ENCODE peak calls at places on chromosomes 13 and 19, in seven cellular contexts. G is cardiac muscle cell; L is tibial artery; X is fibroblast of lung; Y is CD8-positive, alpha-beta T cell; B is psoas muscle; H is A549. T is an unnamed sample.

GRCh38 chr13:27131202-27131623 is 40.4 kb downstream of the USP12 start:
- DNase-seq in G (no peak), B (no peak), L (no peak), X (peak; percentile 68), H (peak; percentile 4), Y (peak; percentile 72), T (no peak)

GRCh38 chr13:38582133-38582532 is 104.7 kb upstream of the FREM2 start:
- DNase-seq in G (peak; percentile 54), H (peak; percentile 32), X (peak; percentile 38), Y (no peak), B (no peak), L (no peak), T (no peak)

GRCh38 chr13:21752501-21752900 is 81.6 kb downstream of the FGF9 start:
- DNase-seq in B (no peak), H (no peak), X (no peak), G (no peak), L (no peak), Y (no peak), T (no peak)

GRCh38 chr13:94722596-94722995 is 10.3 kb upstream of the SOX21 start:
- DNase-seq in L (no peak), H (no peak), B (no peak), X (peak; percentile 16), G (no peak), Y (no peak), T (no peak)

GRCh38 chr13:73107459-73107858 is 48.7 kb downstream of the KLF5 start:
- DNase-seq in B (no peak), H (no peak), Y (no peak), G (no peak), X (no peak), L (no peak), T (no peak)

GRCh38 chr19:50717891-50718254 is 1.7 kb downstream of the SHANK1 start:
- DNase-seq in X (no peak), L (no peak), Y (peak; percentile 3), G (no peak), H (no peak), B (no peak), T (no peak)

GRCh38 chr19:11288349-11288748 is 7.6 kb upstream of the TSPAN16 start:
- DNase-seq in H (peak; percentile 32), G (no peak), Y (no peak), L (no peak), X (no peak), B (no peak), T (no peak)

GRCh38 chr13:23609414-23610186 is 39.4 kb downstream of the TNFRSF19 start:
- DNase-seq in L (peak; percentile 47), X (peak; percentile 77), G (no peak), Y (no peak), B (no peak), H (no peak), T (no peak)

GRCh38 chr13:31545616-31546015 is 193.7 kb upstream of the RXFP2 start:
- DNase-seq in L (no peak), X (peak; percentile 6), G (no peak), Y (no peak), H (no peak), B (no peak), T (no peak)

GRCh38 chr19:43534811-43535761 is 2.1 kb downstream of the ZNF575 start:
- DNase-seq in B (peak; percentile 72), H (peak; percentile 59), G (peak; percentile 79), Y (peak; percentile 38), X (peak; percentile 61), L (peak; percentile 61), T (no peak)

GRCh38 chr19:661427-662196 is 1.4 kb downstream of the RNF126 start:
- DNase-seq in L (no peak), B (no peak), X (no peak), Y (peak; percentile 74), G (peak; percentile 12), H (no peak), T (no peak)

GRCh38 chr19:784541-784940 is 12.7 kb upstream of the PTBP1 start:
- DNase-seq in X (no peak), B (no peak), H (peak; percentile 61), Y (no peak), G (no peak), L (no peak), T (no peak)

GRCh38 chr19:38043649-38044144 is 136.7 kb downstream of the SIPA1L3 start:
- DNase-seq in Y (no peak), B (no peak), H (no peak), G (no peak), L (no peak), X (no peak), T (no peak)

GRCh38 chr13:75803175-75803611 is 167.1 kb downstream of the LMO7 start:
- DNase-seq in B (no peak), Y (peak; percentile 23), G (peak; percentile 9), H (no peak), L (no peak), X (no peak), T (no peak)

GRCh38 chr13:36981156-36981743 is 17.9 kb downstream of the ALG5 start:
- DNase-seq in H (peak; percentile 45), L (no peak), Y (no peak), G (peak; percentile 52), B (no peak), X (peak; percentile 53), T (no peak)

GRCh38 chr13:20035130-20035529 is 76.6 kb downstream of the ZMYM2 start:
- DNase-seq in X (peak; percentile 4), B (no peak), L (no peak), G (no peak), H (peak; percentile 26), Y (no peak), T (no peak)

GRCh38 chr13:105962080-105962479 is 573.4 kb downstream of the EFNB2 start:
- DNase-seq in B (no peak), X (no peak), Y (no peak), H (no peak), G (no peak), L (no peak), T (no peak)

GRCh38 chr19:49554701-49555181 is 25.6 kb downstream of the NOSIP start:
- DNase-seq in G (no peak), X (no peak), H (no peak), L (no peak), B (peak; percentile 26), Y (peak; percentile 40), T (no peak)

GRCh38 chr13:106599875-106600797 is 32.2 kb upstream of the ARGLU1 start:
- DNase-seq in G (no peak), X (peak; percentile 84), Y (no peak), B (no peak), L (no peak), H (no peak), T (no peak)

GRCh38 chr13:23599083-23599925 is 29.1 kb downstream of the TNFRSF19 start:
- DNase-seq in X (peak; percentile 32), G (no peak), L (no peak), H (no peak), B (no peak), Y (no peak), T (no peak)

GRCh38 chr13:79988573-79988972 is 352.4 kb downstream of the SPRY2 start:
- DNase-seq in G (no peak), H (no peak), B (no peak), Y (no peak), L (no peak), X (peak; percentile 74), T (no peak)

GRCh38 chr13:35266412-35266811 is 210.1 kb downstream of the MAB21L1 start:
- DNase-seq in H (no peak), L (no peak), Y (no peak), B (no peak), G (no peak), X (no peak), T (no peak)

GRCh38 chr19:29858000-29858596 is 46.3 kb downstream of the CCNE1 start:
- DNase-seq in Y (peak; percentile 42), X (no peak), G (peak; percentile 54), L (no peak), B (no peak), H (peak; percentile 63), T (no peak)

GRCh38 chr19:8611890-8612806 is 1.6 kb upstream of the ADAMTS10 start:
- DNase-seq in Y (peak; percentile 40), L (peak; percentile 85), X (peak; percentile 95), H (peak; percentile 94), B (peak; percentile 85), G (no peak), T (no peak)

GRCh38 chr13:75936791-75937190 is 300.7 kb downstream of the LMO7 start:
- DNase-seq in L (no peak), H (no peak), B (no peak), X (no peak), Y (no peak), G (no peak), T (no peak)

GRCh38 chr19:39515551-39516191 is 732 bp downstream of the SELENOV start:
- DNase-seq in G (peak; percentile 42), Y (peak; percentile 37), B (no peak), X (no peak), L (no peak), H (no peak), T (no peak)

GRCh38 chr19:44908074-44908835 is 2.7 kb downstream of the APOE start:
- DNase-seq in G (no peak), H (no peak), L (no peak), B (no peak), X (no peak), Y (no peak), T (no peak)
- H3K4me1 ChIP-seq in G (no peaks in the 10 kb centered on the region), H (peaks cover 49% of the 10 kb centered on the region), L (no peaks in the 10 kb centered on the region), B (no peaks in the 10 kb centered on the region), X (peaks cover 6% of the 10 kb centered on the region), Y (peaks cover 12% of the 10 kb centered on the region), T (peaks cover 14% of the 10 kb centered on the region)

GRCh38 chr19:4980838-4981680 is 12.1 kb downstream of the KDM4B start:
- DNase-seq in H (no peak), B (no peak), Y (no peak), X (no peak), G (no peak), L (no peak), T (no peak)
- H3K4me1 ChIP-seq in H (peaks cover 24% of the 10 kb centered on the region), B (peaks cover 85% of the 10 kb centered on the region), Y (peaks cover 5% of the 10 kb centered on the region), X (peaks cover 23% of the 10 kb centered on the region), G (peaks cover 41% of the 10 kb centered on the region), L (peaks cover 24% of the 10 kb centered on the region), T (peaks cover 93% of the 10 kb centered on the region)

GRCh38 chr19:16363133-16363851 is 38.7 kb downstream of the KLF2 start:
- DNase-seq in X (no peak), B (no peak), H (no peak), L (no peak), Y (no peak), G (no peak), T (no peak)
- H3K4me1 ChIP-seq in X (no peaks in the 10 kb centered on the region), B (peaks cover 27% of the 10 kb centered on the region), H (no peaks in the 10 kb centered on the region), L (no peaks in the 10 kb centered on the region), Y (peaks cover 95% of the 10 kb centered on the region), G (peaks cover 19% of the 10 kb centered on the region), T (peaks cover 5% of the 10 kb centered on the region)

GRCh38 chr19:2976609-2977000 is 759 bp upstream of the TLE6 start:
- DNase-seq in B (no peak), H (no peak), X (no peak), Y (no peak), L (no peak), G (peak; percentile 38), T (no peak)

GRCh38 chr19:2977001-2977685 is at the start of gene TLE6:
- DNase-seq in Y (peak; percentile 93), G (peak; percentile 98), L (peak; percentile 93), B (peak; percentile 96), H (peak; percentile 95), X (peak; percentile 90), T (peak; percentile 99)

GRCh38 chr19:2973229-2973628 is 4.1 kb upstream of the TLE6 start:
- DNase-seq in X (no peak), L (peak; percentile 73), Y (no peak), B (no peak), G (no peak), H (no peak), T (no peak)

GRCh38 chr19:2977686-2978466 is 512 bp downstream of the TLE6 start:
- DNase-seq in L (no peak), H (no peak), B (no peak), Y (no peak), G (no peak), X (no peak), T (no peak)

GRCh38 chr19:2974342-2974932 is 2.9 kb upstream of the TLE6 start:
- DNase-seq in B (no peak), G (no peak), X (peak; percentile 14), Y (no peak), H (no peak), L (peak; percentile 81), T (no peak)
- H3K4me1 ChIP-seq in B (peaks cover 17% of the 10 kb centered on the region), G (peaks cover 10% of the 10 kb centered on the region), X (peaks cover 6% of the 10 kb centered on the region), Y (peaks cover 12% of the 10 kb centered on the region), H (peaks cover 8% of the 10 kb centered on the region), L (peaks cover 37% of the 10 kb centered on the region), T (peaks cover 96% of the 10 kb centered on the region)

T was measured in esophagus muscularis mucosa.